ENCODE peak calls at places on chromosomes 2 and 18, in five cellular contexts. One of them, this sample, is unnamed.

GRCh38 chr2:20135631-20136050 is 84.2 kb upstream of the LAPTM4A start:
- DNase-seq in astrocyte: peak; percentile 20
- DNase-seq in mammary epithelial cell: no peak
- DNase-seq in SK-N-SH: peak; percentile 89
- DNase-seq in H9: peak; percentile 85
- DNase-seq in this sample: peak; percentile 88

GRCh38 chr2:8847400-8847799 is 10.0 kb upstream of the KIDINS220 start:
- DNase-seq in SK-N-SH: no peak
- DNase-seq in mammary epithelial cell: no peak
- DNase-seq in H9: no peak
- DNase-seq in astrocyte: no peak
- DNase-seq in this sample: no peak

GRCh38 chr2:233453111-233453915 is 99.0 kb downstream of the DGKD start:
- DNase-seq in astrocyte: no peak
- DNase-seq in mammary epithelial cell: no peak
- DNase-seq in SK-N-SH: no peak
- DNase-seq in H9: no peak
- DNase-seq in this sample: no peak

GRCh38 chr2:222976521-222977076 is 75.4 kb upstream of the KCNE4 start:
- DNase-seq in SK-N-SH: no peak
- DNase-seq in mammary epithelial cell: no peak
- DNase-seq in H9: no peak
- DNase-seq in astrocyte: no peak
- DNase-seq in this sample: no peak

GRCh38 chr2:60335533-60336237 is 217.8 kb downstream of the BCL11A start:
- DNase-seq in mammary epithelial cell: peak; percentile 24
- DNase-seq in SK-N-SH: no peak
- DNase-seq in H9: no peak
- DNase-seq in astrocyte: no peak
- DNase-seq in this sample: no peak

GRCh38 chr2:191501390-191502168 is 176.4 kb upstream of the NABP1 start:
- DNase-seq in H9: no peak
- DNase-seq in astrocyte: peak; percentile 36
- DNase-seq in mammary epithelial cell: peak; percentile 40
- DNase-seq in SK-N-SH: peak; percentile 48
- DNase-seq in this sample: peak; percentile 84

GRCh38 chr2:10844083-10844482 is 31.5 kb upstream of the PDIA6 start:
- DNase-seq in astrocyte: peak; percentile 85
- DNase-seq in mammary epithelial cell: peak; percentile 15
- DNase-seq in SK-N-SH: peak; percentile 51
- DNase-seq in H9: peak; percentile 94
- DNase-seq in this sample: peak; percentile 80

GRCh38 chr2:205613970-205614559 is 68.2 kb upstream of the NRP2 start:
- DNase-seq in astrocyte: no peak
- DNase-seq in SK-N-SH: peak; percentile 46
- DNase-seq in mammary epithelial cell: no peak
- DNase-seq in H9: no peak
- DNase-seq in this sample: no peak

GRCh38 chr18:10681581-10682367 is 155.9 kb downstream of the NAPG start:
- DNase-seq in SK-N-SH: no peak
- DNase-seq in mammary epithelial cell: no peak
- DNase-seq in astrocyte: no peak
- DNase-seq in H9: no peak
- DNase-seq in this sample: peak; percentile 2

GRCh38 chr2:234566622-234567021 is 69.7 kb upstream of the ARL4C start:
- DNase-seq in astrocyte: no peak
- DNase-seq in mammary epithelial cell: no peak
- DNase-seq in SK-N-SH: no peak
- DNase-seq in H9: no peak
- DNase-seq in this sample: no peak

GRCh38 chr2:187581125-187581896 is 27.1 kb upstream of the TFPI start:
- DNase-seq in mammary epithelial cell: peak; percentile 27
- DNase-seq in H9: no peak
- DNase-seq in astrocyte: peak; percentile 39
- DNase-seq in SK-N-SH: peak; percentile 8
- DNase-seq in this sample: peak; percentile 85

GRCh38 chr2:207511851-207512250 is 17.9 kb upstream of the CREB1 start:
- DNase-seq in SK-N-SH: no peak
- DNase-seq in H9: no peak
- DNase-seq in astrocyte: no peak
- DNase-seq in mammary epithelial cell: no peak
- DNase-seq in this sample: no peak

GRCh38 chr2:206442854-206443734 is at the start of gene ADAM23:
- DNase-seq in astrocyte: peak; percentile 32
- DNase-seq in SK-N-SH: peak; percentile 97
- DNase-seq in mammary epithelial cell: peak; percentile 50
- DNase-seq in H9: peak; percentile 89
- DNase-seq in this sample: peak; percentile 88

GRCh38 chr2:237223208-237223861 is 137.6 kb downstream of the COPS8 start:
- DNase-seq in mammary epithelial cell: peak; percentile 90
- DNase-seq in H9: no peak
- DNase-seq in astrocyte: peak; percentile 100
- DNase-seq in SK-N-SH: no peak
- DNase-seq in this sample: peak; percentile 93

GRCh38 chr18:21598726-21599584 is 1.5 kb downstream of the ESCO1 start:
- DNase-seq in mammary epithelial cell: peak; percentile 25
- DNase-seq in SK-N-SH: no peak
- DNase-seq in astrocyte: no peak
- DNase-seq in H9: peak; percentile 33
- DNase-seq in this sample: no peak

GRCh38 chr2:101901241-101901640 is 90.5 kb upstream of the IL1R2 start:
- DNase-seq in astrocyte: no peak
- DNase-seq in H9: no peak
- DNase-seq in mammary epithelial cell: no peak
- DNase-seq in SK-N-SH: no peak
- DNase-seq in this sample: no peak

GRCh38 chr18:55633032-55633431 is 45.0 kb upstream of the TCF4 start:
- DNase-seq in astrocyte: peak; percentile 34
- DNase-seq in SK-N-SH: no peak
- DNase-seq in H9: no peak
- DNase-seq in mammary epithelial cell: peak; percentile 85
- DNase-seq in this sample: no peak

GRCh38 chr2:99348173-99348572 is 11.0 kb downstream of the EIF5B start:
- DNase-seq in mammary epithelial cell: no peak
- DNase-seq in SK-N-SH: no peak
- DNase-seq in H9: no peak
- DNase-seq in astrocyte: no peak
- DNase-seq in this sample: no peak

GRCh38 chr2:167504695-167505094 is 616.4 kb downstream of the XIRP2 start:
- DNase-seq in SK-N-SH: no peak
- DNase-seq in astrocyte: no peak
- DNase-seq in H9: no peak
- DNase-seq in mammary epithelial cell: no peak
- DNase-seq in this sample: no peak

GRCh38 chr2:205352120-205352519 is 330.2 kb upstream of the NRP2 start:
- DNase-seq in mammary epithelial cell: no peak
- DNase-seq in astrocyte: no peak
- DNase-seq in H9: no peak
- DNase-seq in SK-N-SH: no peak
- DNase-seq in this sample: peak; percentile 66

GRCh38 chr2:66024396-66024795 is 410.5 kb upstream of the MEIS1 start:
- DNase-seq in SK-N-SH: no peak
- DNase-seq in mammary epithelial cell: no peak
- DNase-seq in astrocyte: no peak
- DNase-seq in H9: peak; percentile 66
- DNase-seq in this sample: no peak

GRCh38 chr2:240718896-240719490 is 27.3 kb downstream of the AQP12A start:
- DNase-seq in astrocyte: no peak
- DNase-seq in mammary epithelial cell: no peak
- DNase-seq in SK-N-SH: no peak
- DNase-seq in H9: no peak
- DNase-seq in this sample: no peak

GRCh38 chr2:196758474-196759377 is 40.8 kb downstream of the GTF3C3 start:
- DNase-seq in mammary epithelial cell: no peak
- DNase-seq in H9: no peak
- DNase-seq in SK-N-SH: peak; percentile 22
- DNase-seq in astrocyte: no peak
- DNase-seq in this sample: peak; percentile 82

GRCh38 chr18:9775172-9775571 is 67.1 kb downstream of the RAB31 start:
- DNase-seq in H9: no peak
- DNase-seq in mammary epithelial cell: no peak
- DNase-seq in astrocyte: no peak
- DNase-seq in SK-N-SH: no peak
- DNase-seq in this sample: peak; percentile 15

GRCh38 chr2:36507408-36507812 is 90.6 kb downstream of the FEZ2 start:
- DNase-seq in H9: peak; percentile 75
- DNase-seq in mammary epithelial cell: peak; percentile 35
- DNase-seq in astrocyte: no peak
- DNase-seq in SK-N-SH: peak; percentile 55
- DNase-seq in this sample: peak; percentile 84

GRCh38 chr2:10453899-10454298 is 5.8 kb upstream of the ODC1 start:
- DNase-seq in SK-N-SH: peak; percentile 44
- DNase-seq in H9: no peak
- DNase-seq in astrocyte: no peak
- DNase-seq in mammary epithelial cell: no peak
- DNase-seq in this sample: no peak

GRCh38 chr2:6909431-6910385 is 7.5 kb upstream of the RNF144A start:
- DNase-seq in SK-N-SH: no peak
- DNase-seq in astrocyte: no peak
- DNase-seq in H9: no peak
- DNase-seq in mammary epithelial cell: no peak
- DNase-seq in this sample: no peak
- H3K9ac ChIP-seq in SK-N-SH: no peak overlapping the region
- H3K9ac ChIP-seq in astrocyte: no peak overlapping the region
- H3K9ac ChIP-seq in H9: no peak overlapping the region
- H3K9ac ChIP-seq in mammary epithelial cell: no peak overlapping the region
- H3K9ac ChIP-seq in this sample: no peak overlapping the region

DNA sequence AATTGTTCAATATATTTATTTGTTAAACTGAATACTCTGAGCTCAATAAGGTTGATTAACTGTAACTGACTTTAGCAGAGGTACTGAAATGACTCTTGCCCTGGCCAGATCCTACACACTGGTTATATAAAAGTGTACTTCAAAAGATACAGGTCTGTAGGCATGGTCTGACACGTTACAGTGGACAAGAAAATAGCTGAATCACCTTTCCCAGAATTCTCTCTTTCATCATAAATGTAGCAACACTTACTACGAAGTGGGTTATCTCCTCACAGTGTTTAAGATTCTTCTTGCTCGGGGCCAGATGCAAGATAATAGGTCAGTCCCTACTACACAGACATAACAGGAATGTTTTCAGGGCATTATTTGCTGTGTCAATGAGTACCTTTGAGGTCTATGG is 107.0 kb upstream of the ZC3H15 start:
- DNase-seq in astrocyte: no peak
- DNase-seq in SK-N-SH: no peak
- DNase-seq in mammary epithelial cell: peak; percentile 52
- DNase-seq in H9: no peak
- DNase-seq in this sample: no peak
- H3K9ac ChIP-seq in astrocyte: no peak overlapping the region
- H3K9ac ChIP-seq in SK-N-SH: no peak overlapping the region
- H3K9ac ChIP-seq in mammary epithelial cell: no peak overlapping the region
- H3K9ac ChIP-seq in H9: no peak overlapping the region
- H3K9ac ChIP-seq in this sample: no peak overlapping the region

DNA sequence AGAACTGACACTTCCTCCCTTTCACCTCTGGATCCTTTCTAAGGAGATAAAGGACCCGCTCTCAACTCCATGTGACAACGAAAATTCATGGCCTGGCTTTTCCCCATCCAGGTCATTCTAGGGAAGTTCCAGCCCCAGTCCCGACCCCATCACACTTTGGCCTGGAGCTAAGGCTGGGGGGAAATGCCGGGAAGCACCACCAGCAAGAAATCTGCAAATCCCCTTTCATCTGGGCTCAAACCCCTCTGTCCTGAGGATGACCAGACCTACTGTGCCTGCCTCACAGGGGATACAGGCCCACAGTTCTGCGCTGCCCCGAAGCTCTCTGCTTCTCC is 1.3 kb downstream of the SIX2 start:
- DNase-seq in H9: no peak
- DNase-seq in SK-N-SH: peak; percentile 31
- DNase-seq in astrocyte: no peak
- DNase-seq in mammary epithelial cell: no peak
- DNase-seq in this sample: no peak
- H3K9ac ChIP-seq in H9: no peak overlapping the region
- H3K9ac ChIP-seq in SK-N-SH: no peak overlapping the region
- H3K9ac ChIP-seq in astrocyte: peak overlapping the region; percentile 17
- H3K9ac ChIP-seq in mammary epithelial cell: no peak overlapping the region
- H3K9ac ChIP-seq in this sample: peak overlapping the region; percentile 85

DNA sequence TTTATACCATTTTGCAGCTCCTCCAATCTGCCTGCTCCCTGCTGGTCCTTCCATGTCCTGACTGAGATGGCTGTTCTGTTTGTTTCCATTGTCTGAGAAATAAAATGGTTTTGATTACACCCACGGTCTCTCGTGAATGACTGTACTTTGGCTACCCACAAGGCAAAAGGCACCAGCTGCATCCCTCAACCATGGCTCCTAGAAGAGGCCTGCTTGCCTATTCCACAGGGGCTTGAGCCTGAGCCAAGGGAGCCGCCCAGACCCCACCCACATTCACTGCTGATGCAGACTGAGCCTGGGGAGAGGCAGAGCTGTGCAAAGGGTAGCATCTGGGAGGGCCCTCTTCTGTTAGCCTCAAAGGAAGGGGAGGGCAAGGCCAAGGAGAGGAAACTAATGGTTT is 31.1 kb downstream of the MARCHF4 start:
- DNase-seq in SK-N-SH: no peak
- DNase-seq in H9: no peak
- DNase-seq in mammary epithelial cell: no peak
- DNase-seq in astrocyte: peak; percentile 56
- DNase-seq in this sample: peak; percentile 34
- H3K9ac ChIP-seq in SK-N-SH: no peak overlapping the region
- H3K9ac ChIP-seq in H9: no peak overlapping the region
- H3K9ac ChIP-seq in mammary epithelial cell: no peak overlapping the region
- H3K9ac ChIP-seq in astrocyte: no peak overlapping the region
- H3K9ac ChIP-seq in this sample: no peak overlapping the region

This sample was measured in adipocyte.